ENCODE peak calls at places on chromosomes 3 and 15, in five cellular contexts. C, V, S, Y and Q are unnamed samples.

GRCh38 chr3:12384451-12385233 is 95.8 kb downstream of the PPARG start:
- DNase-seq in V (no peak), Y (no peak), C (no peak), S (no peak), Q (no peak)

GRCh38 chr3:195032955-195033354 is 238.0 kb downstream of the XXYLT1 start:
- DNase-seq in C (no peak), Y (no peak), V (no peak), S (no peak), Q (no peak)

GRCh38 chr3:62922326-62922725 is 47.1 kb upstream of the CADPS start:
- DNase-seq in V (no peak), S (no peak), Y (no peak), C (no peak), Q (no peak)

GRCh38 chr3:1082024-1082633 is 10.7 kb upstream of the CNTN6 start:
- DNase-seq in C (peak), V (no peak), Y (peak), S (no peak), Q (peak)

GRCh38 chr3:143226678-143227291 is 107.2 kb downstream of the CHST2 start:
- DNase-seq in V (no peak), C (peak), S (no peak), Y (no peak), Q (no peak)

GRCh38 chr15:52010633-52011595 is 8.1 kb upstream of the MAPK6 start:
- DNase-seq in S (no peak), Y (peak), V (peak), C (peak), Q (no peak)

GRCh38 chr15:70801111-70801510 is 37.8 kb upstream of the UACA start:
- DNase-seq in C (no peak), Y (no peak), V (no peak), S (no peak), Q (no peak)

GRCh38 chr3:141345528-141345927 is 22.8 kb upstream of the ZBTB38 start:
- DNase-seq in V (no peak), C (no peak), S (no peak), Y (no peak), Q (no peak)

GRCh38 chr15:52786436-52787122 is 3.6 kb downstream of the ONECUT1 start:
- DNase-seq in Y (no peak), V (no peak), C (peak), S (no peak), Q (no peak)

GRCh38 chr15:100570282-100570681 is 31.7 kb downstream of the LINS1 start:
- DNase-seq in C (no peak), Y (no peak), S (no peak), V (no peak), Q (no peak)

GRCh38 chr3:47347217-47347801 is 33.5 kb upstream of the PTPN23 start:
- DNase-seq in C (peak), V (no peak), Y (no peak), S (no peak), Q (no peak)

GRCh38 chr3:159443266-159443665 is 545.4 kb upstream of the IL12A start:
- DNase-seq in Y (no peak), C (no peak), V (no peak), S (no peak), Q (no peak)

GRCh38 chr3:170869645-170870593 is at the start of gene RPL22L1:
- DNase-seq in S (no peak), V (peak), Y (peak), C (peak), Q (peak)

GRCh38 chr3:173932624-173933023 is 535.1 kb downstream of the NLGN1 start:
- DNase-seq in Y (no peak), S (no peak), C (no peak), V (no peak), Q (peak)

GRCh38 chr15:92109485-92109884 is 256.0 kb downstream of the SLCO3A1 start:
- DNase-seq in V (no peak), S (no peak), C (no peak), Y (no peak), Q (no peak)

GRCh38 chr15:75198560-75199346 is 2.9 kb upstream of the C15orf39 start:
- DNase-seq in Y (no peak), S (no peak), C (no peak), V (peak), Q (peak)

GRCh38 chr3:143216709-143217182 is 97.2 kb downstream of the CHST2 start:
- DNase-seq in S (no peak), C (no peak), V (no peak), Y (no peak), Q (no peak)

GRCh38 chr3:197183582-197183981 is 114.8 kb downstream of the DLG1 start:
- DNase-seq in Y (no peak), S (no peak), C (no peak), V (no peak), Q (no peak)

GRCh38 chr3:178155521-178155920 is 380.7 kb upstream of the KCNMB2 start:
- DNase-seq in Y (no peak), S (no peak), C (no peak), V (no peak), Q (no peak)

GRCh38 chr3:171274222-171274621 is 186.0 kb downstream of the TNIK start:
- DNase-seq in C (no peak), S (no peak), V (no peak), Y (no peak), Q (no peak)

GRCh38 chr3:94176886-94177285 is 114.0 kb downstream of the NSUN3 start:
- DNase-seq in S (no peak), V (no peak), C (no peak), Y (no peak), Q (no peak)

GRCh38 chr15:98889930-98890695 is 117.5 kb downstream of the PGPEP1L start:
- DNase-seq in V (no peak), C (no peak), S (no peak), Y (no peak), Q (no peak)

GRCh38 chr15:70525551-70525950 is 237.8 kb downstream of the UACA start:
- DNase-seq in S (no peak), Y (no peak), V (no peak), C (no peak), Q (no peak)

GRCh38 chr15:73273181-73274002 is 95.4 kb downstream of the HCN4 start:
- DNase-seq in V (peak), S (no peak), C (peak), Y (peak), Q (peak)

GRCh38 chr3:41163399-41163798 is 35.9 kb upstream of the CTNNB1 start:
- DNase-seq in S (no peak), Y (no peak), V (no peak), C (no peak), Q (no peak)

GRCh38 chr3:9793161-9793781 is 389 bp downstream of the ARPC4 start:
- DNase-seq in V (no peak), Y (no peak), C (peak), S (no peak), Q (no peak)

GRCh38 chr15:22936577-22937472 is 43.3 kb downstream of the CYFIP1 start:
- DNase-seq in C (no peak), Y (no peak), S (no peak), V (no peak), Q (no peak)

GRCh38 chr15:90084876-90085423 is 17.3 kb downstream of the IDH2 start:
- DNase-seq in C (no peak), Y (no peak), S (no peak), V (no peak), Q (no peak)

GRCh38 chr3:162007722-162008121 is 511.1 kb downstream of the OTOL1 start:
- DNase-seq in V (no peak), S (no peak), C (no peak), Y (no peak), Q (no peak)

GRCh38 chr15:66841953-66842681 is 140.1 kb downstream of the SMAD6 start:
- DNase-seq in Y (peak), C (peak), S (peak), V (peak), Q (peak)
- TF ChIP-seq POLR2A in Y (no peak), C (peak), S (peak), V (no peak), Q (peak)

GRCh38 chr15:57375827-57376694 is at the start of gene CGNL1:
- DNase-seq in V (no peak), S (no peak), C (peak), Y (peak), Q (peak)
- TF ChIP-seq POLR2A in V (no peak), S (no peak), C (peak), Y (no peak), Q (peak)

GRCh38 chr3:100335137-100335833 is 728 bp downstream of the NIT2 start:
- DNase-seq in V (no peak), S (no peak), Y (no peak), C (no peak), Q (no peak)

GRCh38 chr3:100333970-100334339 is 602 bp upstream of the NIT2 start:
- DNase-seq in S (no peak), Y (no peak), V (no peak), C (no peak), Q (no peak)

GRCh38 chr3:100333051-100333450 is 1.5 kb upstream of the NIT2 start:
- DNase-seq in C (no peak), Y (no peak), V (no peak), S (no peak), Q (no peak)

GRCh38 chr3:100331660-100332059 is 2.9 kb upstream of the NIT2 start:
- DNase-seq in C (no peak), S (no peak), V (no peak), Y (no peak), Q (no peak)

DNA sequence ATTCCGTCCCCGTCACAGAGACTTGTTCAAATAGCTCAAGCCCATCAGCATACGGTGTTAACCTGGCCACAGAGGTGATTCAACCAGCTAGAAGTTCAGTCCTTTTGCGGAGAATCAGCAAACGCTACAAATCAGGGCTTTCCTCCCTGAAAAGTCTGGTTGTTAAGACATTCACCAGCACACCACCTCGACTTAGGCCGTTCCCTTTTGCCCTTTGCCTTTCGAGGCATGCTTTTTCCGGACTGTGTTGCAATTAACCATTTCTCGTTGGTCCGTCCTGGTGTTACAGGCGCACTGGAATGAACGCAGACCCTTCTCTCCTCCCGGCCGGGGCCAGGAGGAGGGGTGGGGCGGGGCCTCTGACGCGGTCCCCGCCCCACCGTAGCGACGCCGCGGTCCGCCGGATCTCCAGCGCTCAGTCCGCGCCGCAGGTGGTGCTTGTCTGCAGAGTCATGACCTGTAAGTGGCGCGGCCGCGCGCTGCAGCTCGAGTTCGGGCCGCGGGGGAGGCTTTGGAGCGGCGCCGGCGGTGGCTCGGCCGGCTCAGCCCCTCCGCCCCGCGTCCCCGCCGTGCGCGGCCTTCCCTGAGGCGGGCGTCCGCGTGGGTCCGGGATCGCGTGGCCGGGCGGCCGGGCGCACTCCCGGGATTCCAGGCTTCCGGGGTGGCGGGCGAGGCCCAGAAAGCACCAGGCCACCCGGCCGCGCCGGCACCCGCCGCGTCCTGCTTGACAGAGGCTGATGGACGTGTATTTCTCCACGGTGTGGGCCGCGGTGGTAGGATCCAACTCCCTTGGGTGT is at the start of gene NIT2:
- DNase-seq in C (peak), S (peak), Y (peak), V (peak), Q (peak)
- TF ChIP-seq POLR2A in C (peak), S (peak), Y (no peak), V (peak), Q (peak)

GRCh38 chr3:53883008-53883407 is 1.1 kb upstream of the ACTR8 start:
- DNase-seq in Y (no peak), C (no peak), S (no peak), V (no peak), Q (no peak)
- TF ChIP-seq POLR2A in Y (no peak), C (no peak), S (no peak), V (no peak), Q (no peak)

GRCh38 chr3:64238971-64239667 is 13.9 kb upstream of the PRICKLE2 start:
- DNase-seq in C (peak), Y (peak), S (no peak), V (no peak), Q (peak)
- TF ChIP-seq POLR2A in C (no peak), Y (no peak), S (no peak), V (no peak), Q (no peak)

GRCh38 chr3:48634661-48635221 is 520 bp downstream of the SLC26A6 start:
- DNase-seq in S (no peak), Y (peak), C (peak), V (no peak), Q (peak)
- TF ChIP-seq POLR2A in S (no peak), Y (no peak), C (no peak), V (no peak), Q (peak)

GRCh38 chr3:168024537-168024941 is 71.2 kb downstream of the GOLIM4 start:
- DNase-seq in V (peak), S (no peak), C (peak), Y (no peak), Q (peak)
- TF ChIP-seq POLR2A in V (no peak), S (no peak), C (no peak), Y (no peak), Q (no peak)

DNA sequence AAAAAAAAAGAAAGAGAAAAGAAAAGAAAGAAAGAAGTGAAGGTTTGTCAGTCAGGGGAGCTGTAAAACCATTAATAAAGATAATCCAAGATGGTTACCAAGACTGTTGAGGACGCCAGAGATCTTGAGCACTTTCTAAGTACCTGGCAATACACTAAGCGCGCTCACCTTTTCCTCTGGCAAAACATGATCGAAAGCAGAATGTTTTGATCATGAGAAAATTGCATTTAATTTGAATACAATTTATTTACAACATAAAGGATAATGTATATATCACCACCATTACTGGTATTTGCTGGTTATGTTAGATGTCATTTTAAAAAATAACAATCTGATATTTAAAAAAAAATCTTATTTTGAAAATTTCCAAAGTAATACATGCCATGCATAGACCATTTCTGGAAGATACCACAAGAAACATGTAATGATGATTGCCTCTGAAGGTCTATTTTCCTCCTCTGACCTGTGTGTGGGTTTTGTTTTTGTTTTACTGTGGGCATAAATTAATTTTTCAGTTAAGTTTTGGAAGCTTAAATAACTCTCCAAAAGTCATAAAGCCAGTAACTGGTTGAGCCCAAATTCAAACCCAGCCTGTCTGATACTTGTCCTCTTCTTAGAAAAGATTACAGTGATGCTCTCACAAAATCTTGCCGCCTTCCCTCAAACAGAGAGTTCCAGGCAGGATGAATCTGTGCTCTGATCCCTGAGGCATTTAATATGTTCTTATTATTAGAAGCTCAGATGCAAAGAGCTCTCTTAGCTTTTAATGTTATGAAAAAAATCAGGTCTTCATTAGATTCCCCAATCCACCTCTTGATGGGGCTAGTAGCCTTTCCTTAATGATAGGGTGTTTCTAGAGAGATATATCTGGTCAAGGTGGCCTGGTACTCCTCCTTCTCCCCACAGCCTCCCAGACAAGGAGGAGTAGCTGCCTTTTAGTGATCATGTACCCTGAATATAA is 2.0 kb downstream of the B2M start:
- DNase-seq in V (no peak), C (no peak), Y (no peak), S (no peak), Q (no peak)
- TF ChIP-seq POLR2A in V (no peak), C (no peak), Y (no peak), S (no peak), Q (no peak)

DNA sequence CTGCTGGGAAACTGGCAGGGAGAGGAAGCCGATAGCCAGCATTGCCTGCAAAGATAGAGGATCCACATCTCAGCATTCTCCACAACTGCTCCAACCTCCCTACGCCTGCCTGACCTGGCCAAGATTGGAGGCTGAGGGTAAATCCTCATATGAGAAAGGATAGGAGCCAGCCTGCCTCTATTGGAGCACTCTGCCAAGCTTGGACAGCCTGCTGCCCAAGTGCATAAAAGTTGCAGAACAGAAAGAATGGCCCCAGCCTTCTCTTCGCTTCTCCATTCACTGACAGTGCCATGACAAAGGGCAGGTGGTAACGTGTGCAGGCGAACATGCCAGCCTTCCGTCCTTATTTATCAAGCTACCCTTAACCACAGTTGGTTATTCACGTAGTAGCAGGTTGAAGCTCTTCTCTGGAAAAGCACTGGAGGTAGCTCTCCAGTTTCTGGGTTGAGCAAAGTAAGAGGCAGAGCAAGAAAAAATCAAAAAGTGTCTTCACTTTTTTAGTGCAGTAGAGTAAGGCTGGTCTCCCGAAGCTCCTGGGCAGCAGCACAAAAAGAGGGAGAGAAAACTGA is 4.3 kb downstream of the BMF start:
- DNase-seq in S (no peak), Y (no peak), C (no peak), V (no peak), Q (no peak)
- TF ChIP-seq POLR2A in S (no peak), Y (no peak), C (no peak), V (no peak), Q (no peak)

DNA sequence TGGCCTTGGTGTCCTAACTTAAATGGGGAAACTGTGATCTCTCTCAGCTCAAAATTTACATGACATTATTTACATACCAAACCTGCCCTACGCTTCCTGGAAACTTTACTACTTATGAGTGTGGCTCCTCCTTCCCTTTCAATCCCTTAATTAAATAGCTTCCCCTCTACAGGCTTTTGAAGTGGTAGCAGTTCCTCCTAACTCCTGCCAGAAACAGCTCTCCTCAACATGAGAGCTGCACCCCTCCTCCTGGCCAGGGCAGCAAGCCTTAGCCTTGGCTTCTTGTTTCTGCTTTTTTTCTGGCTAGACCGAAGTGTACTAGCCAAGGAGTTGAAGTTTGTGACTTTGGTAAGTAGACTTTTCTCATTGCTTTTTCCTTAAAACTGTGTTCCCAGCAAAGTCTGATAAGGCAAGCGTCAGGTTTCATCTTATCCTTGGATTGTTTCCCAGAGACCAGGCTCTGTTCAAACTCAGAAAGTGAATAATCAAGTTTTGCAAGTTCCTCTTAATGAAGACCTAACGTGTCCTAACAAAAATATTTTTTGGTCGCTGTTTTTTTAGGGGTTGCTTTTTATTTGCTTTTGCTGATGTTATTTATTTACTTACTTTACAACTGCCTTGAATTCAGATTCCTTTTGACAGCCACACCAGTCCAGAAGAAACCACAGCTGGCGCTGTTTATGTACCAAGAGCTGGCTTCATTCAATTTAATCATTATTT is at the start of gene ACP3:
- DNase-seq in S (no peak), C (peak), V (peak), Y (peak), Q (no peak)
- TF ChIP-seq POLR2A in S (peak), C (peak), V (no peak), Y (no peak), Q (no peak)